ENCODE peak calls at places on chromosomes 3 and 15, in six cellular contexts. G is foreskin fibroblast, P is A549, F is fibroblast of the aortic adventitia, I is lower leg skin, S is GM23338. H is an unnamed sample.

GRCh38 chr3:73542127-73542526 is 82.6 kb downstream of the PDZRN3 start:
- DNase-seq in S (no peak), G (no peak), F (no peak), P (no peak), I (no peak), H (no peak)

GRCh38 chr3:153090973-153091372 is 71.1 kb upstream of the RAP2B start:
- DNase-seq in G (no peak), I (no peak), P (no peak), F (no peak), S (no peak), H (no peak)

GRCh38 chr15:52804526-52805081 is 14.5 kb upstream of the ONECUT1 start:
- DNase-seq in F (no peak), P (no peak), S (peak), G (no peak), I (no peak), H (peak)

GRCh38 chr15:83475551-83475950 is 28.4 kb downstream of the SH3GL3 start:
- DNase-seq in G (peak), I (no peak), P (no peak), F (peak), S (peak), H (no peak)

GRCh38 chr3:178263236-178263916 is 272.9 kb upstream of the KCNMB2 start:
- DNase-seq in G (peak), S (no peak), I (no peak), P (no peak), F (no peak), H (no peak)

GRCh38 chr3:133595341-133595740 is 21.9 kb downstream of the CDV3 start:
- DNase-seq in S (no peak), P (no peak), G (no peak), I (no peak), F (peak), H (no peak)

GRCh38 chr3:121970047-121970446 is 52.0 kb downstream of the ILDR1 start:
- DNase-seq in F (peak), S (no peak), G (peak), I (no peak), P (no peak), H (no peak)

GRCh38 chr3:12707425-12707824 is 43.5 kb upstream of the RAF1 start:
- DNase-seq in I (no peak), S (no peak), P (no peak), G (peak), F (peak), H (no peak)

GRCh38 chr3:138862531-138862923 is 27.8 kb upstream of the PIK3CB start:
- DNase-seq in F (no peak), P (peak), S (peak), G (no peak), I (no peak), H (no peak)

GRCh38 chr3:195195321-195196209 is 75.4 kb downstream of the XXYLT1 start:
- DNase-seq in S (peak), I (no peak), F (no peak), G (no peak), P (no peak), H (no peak)
- TF ChIP-seq CTCF in S (no peak), I (no peak), F (no peak), G (no peak), P (no peak), H (no peak)

GRCh38 chr3:170095771-170096170 is 58.0 kb downstream of the GPR160 start:
- DNase-seq in F (no peak), S (no peak), I (no peak), G (no peak), P (no peak), H (no peak)

GRCh38 chr3:170096342-170096741 is 58.5 kb downstream of the GPR160 start:
- DNase-seq in S (no peak), F (no peak), P (no peak), G (no peak), I (no peak), H (no peak)

GRCh38 chr3:170102421-170102820 is 64.6 kb downstream of the GPR160 start:
- DNase-seq in F (no peak), P (no peak), I (no peak), S (no peak), G (no peak), H (no peak)

GRCh38 chr3:170100937-170101336 is 63.1 kb downstream of the GPR160 start:
- DNase-seq in G (no peak), S (no peak), F (no peak), P (no peak), I (no peak), H (no peak)

GRCh38 chr3:170098753-170099152 is 61.0 kb downstream of the GPR160 start:
- DNase-seq in I (no peak), G (no peak), F (no peak), P (no peak), S (no peak), H (no peak)
- TF ChIP-seq CTCF in I (no peak), G (no peak), F (no peak), P (no peak), S (no peak), H (no peak)

GRCh38 chr3:25768851-25769250 is 14.4 kb downstream of the NGLY1 start:
- DNase-seq in I (no peak), G (no peak), F (no peak), P (no peak), S (no peak), H (peak)
- TF ChIP-seq CTCF in I (no peak), G (no peak), F (no peak), P (no peak), S (no peak), H (no peak)

DNA sequence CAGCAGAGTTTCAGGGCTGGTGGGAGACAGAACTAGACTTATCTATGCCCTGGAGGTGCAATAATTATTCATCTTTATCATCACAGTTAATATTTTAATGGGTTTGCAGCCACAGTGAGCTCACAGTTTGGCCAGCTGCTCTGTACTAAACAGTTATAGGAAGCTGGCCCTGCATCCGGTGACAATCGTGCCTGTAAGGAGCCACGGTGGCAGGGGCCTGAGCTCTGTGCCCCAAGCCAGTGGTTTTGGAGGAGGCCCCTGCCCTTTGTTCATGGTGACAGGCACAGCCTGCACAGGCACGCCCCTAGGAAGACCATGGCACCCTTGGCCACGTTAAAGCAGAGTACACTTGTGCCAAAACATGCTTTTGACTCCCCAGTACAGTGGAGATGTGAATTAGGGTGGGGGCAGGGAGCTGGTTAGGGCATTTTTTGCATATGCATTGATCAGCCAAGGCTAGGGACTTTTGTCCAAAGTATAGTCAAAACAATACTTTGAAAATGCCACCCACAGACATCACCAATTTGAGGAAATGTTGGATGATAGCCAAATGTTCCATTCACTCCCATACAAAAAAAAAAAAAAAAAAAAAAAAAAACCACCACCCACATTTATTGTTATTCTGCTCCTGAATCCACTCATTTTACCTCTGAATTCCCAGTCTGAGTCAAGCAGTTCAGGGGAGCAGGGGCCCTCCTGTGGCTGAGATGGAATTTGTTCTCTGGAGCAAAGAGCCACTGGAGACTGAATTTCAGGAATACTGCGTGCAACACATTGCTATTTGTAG is 3.4 kb upstream of the RFTN1 start:
- DNase-seq in F (peak), P (peak), I (peak), G (peak), S (peak), H (peak)
- TF ChIP-seq CTCF in F (peak), P (peak), I (no peak), G (peak), S (peak), H (no peak)

DNA sequence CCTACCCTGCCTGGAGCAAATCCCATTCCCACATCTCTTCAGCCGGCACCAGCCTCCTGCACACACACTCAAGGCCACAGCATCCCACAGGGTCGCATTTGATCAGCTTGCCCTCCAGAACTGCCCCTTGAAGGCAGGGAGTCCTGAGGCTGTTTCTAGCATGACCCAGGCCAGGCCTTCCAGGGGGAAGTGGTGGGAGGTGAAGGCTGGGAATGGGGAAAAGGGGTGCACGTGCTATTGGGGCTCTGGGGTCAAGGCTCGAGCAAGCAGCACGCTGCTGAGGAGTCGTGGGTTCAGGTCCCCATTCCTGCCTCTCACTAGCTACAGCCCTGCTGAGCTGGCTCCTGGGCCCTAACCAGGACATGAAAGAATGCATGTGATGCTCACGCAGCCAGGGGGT is 24.9 kb downstream of the SEMA7A start:
- DNase-seq in F (no peak), G (no peak), I (no peak), S (no peak), P (no peak), H (no peak)
- TF ChIP-seq CTCF in F (no peak), G (no peak), I (no peak), S (no peak), P (no peak), H (no peak)

DNA sequence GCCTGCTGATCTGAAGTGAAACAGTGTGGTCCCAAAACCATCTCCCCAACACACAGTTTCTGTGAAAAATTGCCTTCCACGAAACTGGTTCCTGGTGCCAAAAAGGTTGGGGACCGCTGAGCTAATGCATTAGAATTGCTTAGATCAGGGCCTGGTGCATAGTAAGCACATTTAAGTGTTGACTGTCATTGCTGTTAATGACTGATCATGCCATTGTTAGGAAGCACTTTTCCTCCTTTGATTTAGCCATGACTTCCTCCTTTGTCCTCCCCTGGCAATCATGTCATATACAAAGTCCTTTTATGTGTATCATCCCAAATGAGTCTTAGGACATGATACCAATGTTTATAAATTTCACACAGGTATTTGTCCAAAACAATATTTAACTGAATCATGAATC is 81.5 kb upstream of the ATP11B start:
- DNase-seq in F (no peak), I (no peak), P (no peak), G (no peak), S (no peak), H (no peak)
- TF ChIP-seq CTCF in F (no peak), I (no peak), P (no peak), G (no peak), S (no peak), H (no peak)

DNA sequence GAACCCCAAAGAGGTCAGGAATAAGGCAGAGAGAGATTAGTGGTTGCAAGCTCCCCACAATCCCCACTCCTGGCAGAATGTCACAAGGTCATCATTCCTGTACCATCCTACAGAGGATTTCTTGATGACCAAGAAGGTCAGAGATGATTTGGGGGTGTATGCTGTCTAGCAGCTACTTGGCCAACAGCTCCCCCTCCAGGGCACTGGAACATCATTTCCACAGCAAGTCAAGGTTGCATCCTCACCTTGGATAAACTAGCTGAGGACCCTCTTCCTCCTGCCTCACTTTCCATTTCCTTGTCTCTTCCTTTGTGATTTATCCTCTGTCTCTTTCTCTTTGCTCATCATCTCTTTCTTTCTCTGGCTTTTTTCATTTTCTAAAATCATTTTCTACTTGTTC is 106.3 kb downstream of the PROS1 start:
- DNase-seq in F (no peak), I (no peak), G (no peak), P (no peak), S (peak), H (no peak)
- TF ChIP-seq CTCF in F (no peak), I (no peak), G (no peak), P (no peak), S (peak), H (no peak)

GRCh38 chr3:151290673-151291072 is 12.3 kb upstream of the P2RY14 start:
- DNase-seq in P (peak), I (no peak), F (peak), G (peak), S (no peak), H (no peak)
- TF ChIP-seq CTCF in P (peak), I (no peak), F (peak), G (peak), S (peak), H (no peak)

H was measured in GM20000.